ENCODE peak calls at places on chromosomes 7 and 10, in nine cellular contexts. One of them, this sample, is unnamed.

GRCh38 chr10:86642499-86642898 is 11.8 kb upstream of the OPN4 start:
- DNase-seq in hypothalamus: no peak
- DNase-seq in T-helper 9 cell: no peak
- DNase-seq in astrocyte of the spinal cord: peak
- DNase-seq in Right ventricle myocardium inferior: no peak
- DNase-seq in NCI-H1930: no peak
- DNase-seq in epithelial cell of esophagus: peak
- DNase-seq in CD4-positive, alpha-beta T cell: no peak
- DNase-seq in H4: peak
- DNase-seq in this sample: no peak

GRCh38 chr7:105829681-105830322 is 46.6 kb downstream of the ATXN7L1 start:
- DNase-seq in hypothalamus: no peak
- DNase-seq in T-helper 9 cell: no peak
- DNase-seq in astrocyte of the spinal cord: peak
- DNase-seq in Right ventricle myocardium inferior: no peak
- DNase-seq in NCI-H1930: no peak
- DNase-seq in epithelial cell of esophagus: no peak
- DNase-seq in CD4-positive, alpha-beta T cell: no peak
- DNase-seq in H4: no peak
- DNase-seq in this sample: no peak

GRCh38 chr7:16999541-17000266 is 117.9 kb upstream of the AGR3 start:
- DNase-seq in hypothalamus: no peak
- DNase-seq in T-helper 9 cell: no peak
- DNase-seq in astrocyte of the spinal cord: no peak
- DNase-seq in Right ventricle myocardium inferior: no peak
- DNase-seq in NCI-H1930: no peak
- DNase-seq in epithelial cell of esophagus: no peak
- DNase-seq in CD4-positive, alpha-beta T cell: no peak
- DNase-seq in H4: no peak
- DNase-seq in this sample: no peak

GRCh38 chr10:129760003-129760315 is 204.1 kb downstream of the EBF3 start:
- DNase-seq in hypothalamus: no peak
- DNase-seq in T-helper 9 cell: no peak
- DNase-seq in astrocyte of the spinal cord: no peak
- DNase-seq in Right ventricle myocardium inferior: no peak
- DNase-seq in NCI-H1930: no peak
- DNase-seq in epithelial cell of esophagus: no peak
- DNase-seq in CD4-positive, alpha-beta T cell: no peak
- DNase-seq in H4: no peak
- DNase-seq in this sample: no peak

GRCh38 chr10:49168821-49169495 is 19.2 kb downstream of the TMEM273 start:
- DNase-seq in hypothalamus: no peak
- DNase-seq in T-helper 9 cell: no peak
- DNase-seq in astrocyte of the spinal cord: no peak
- DNase-seq in Right ventricle myocardium inferior: no peak
- DNase-seq in NCI-H1930: no peak
- DNase-seq in epithelial cell of esophagus: no peak
- DNase-seq in CD4-positive, alpha-beta T cell: no peak
- DNase-seq in H4: no peak
- DNase-seq in this sample: no peak

GRCh38 chr10:130804281-130804680 is 507.2 kb downstream of the TCERG1L start:
- DNase-seq in hypothalamus: no peak
- DNase-seq in T-helper 9 cell: no peak
- DNase-seq in astrocyte of the spinal cord: no peak
- DNase-seq in Right ventricle myocardium inferior: no peak
- DNase-seq in NCI-H1930: no peak
- DNase-seq in epithelial cell of esophagus: no peak
- DNase-seq in CD4-positive, alpha-beta T cell: no peak
- DNase-seq in H4: no peak
- DNase-seq in this sample: no peak

GRCh38 chr7:93594250-93594649 is 19.7 kb upstream of the CALCR start:
- DNase-seq in hypothalamus: no peak
- DNase-seq in T-helper 9 cell: no peak
- DNase-seq in astrocyte of the spinal cord: no peak
- DNase-seq in Right ventricle myocardium inferior: no peak
- DNase-seq in NCI-H1930: no peak
- DNase-seq in epithelial cell of esophagus: no peak
- DNase-seq in CD4-positive, alpha-beta T cell: no peak
- DNase-seq in H4: no peak
- DNase-seq in this sample: no peak

GRCh38 chr7:34219153-34219552 is 313.8 kb downstream of the BMPER start:
- DNase-seq in hypothalamus: no peak
- DNase-seq in T-helper 9 cell: no peak
- DNase-seq in astrocyte of the spinal cord: no peak
- DNase-seq in Right ventricle myocardium inferior: no peak
- DNase-seq in NCI-H1930: no peak
- DNase-seq in epithelial cell of esophagus: no peak
- DNase-seq in CD4-positive, alpha-beta T cell: no peak
- DNase-seq in H4: no peak
- DNase-seq in this sample: no peak

GRCh38 chr10:27611209-27611608 is 107.1 kb downstream of the RAB18 start:
- DNase-seq in hypothalamus: no peak
- DNase-seq in T-helper 9 cell: no peak
- DNase-seq in astrocyte of the spinal cord: no peak
- DNase-seq in Right ventricle myocardium inferior: no peak
- DNase-seq in NCI-H1930: no peak
- DNase-seq in epithelial cell of esophagus: peak
- DNase-seq in CD4-positive, alpha-beta T cell: no peak
- DNase-seq in H4: no peak
- DNase-seq in this sample: no peak

GRCh38 chr10:4894335-4894734 is 68.3 kb downstream of the AKR1E2 start:
- DNase-seq in hypothalamus: no peak
- DNase-seq in T-helper 9 cell: no peak
- DNase-seq in astrocyte of the spinal cord: no peak
- DNase-seq in Right ventricle myocardium inferior: no peak
- DNase-seq in NCI-H1930: no peak
- DNase-seq in epithelial cell of esophagus: no peak
- DNase-seq in CD4-positive, alpha-beta T cell: no peak
- DNase-seq in H4: no peak
- DNase-seq in this sample: no peak

GRCh38 chr7:157813053-157813452 is 476.2 kb downstream of the DNAJB6 start:
- DNase-seq in hypothalamus: no peak
- DNase-seq in T-helper 9 cell: no peak
- DNase-seq in astrocyte of the spinal cord: no peak
- DNase-seq in Right ventricle myocardium inferior: peak
- DNase-seq in NCI-H1930: no peak
- DNase-seq in epithelial cell of esophagus: no peak
- DNase-seq in CD4-positive, alpha-beta T cell: no peak
- DNase-seq in H4: no peak
- DNase-seq in this sample: no peak

GRCh38 chr10:8052970-8053445 is 1.5 kb upstream of the GATA3 start:
- DNase-seq in hypothalamus: no peak
- DNase-seq in T-helper 9 cell: no peak
- DNase-seq in astrocyte of the spinal cord: no peak
- DNase-seq in Right ventricle myocardium inferior: no peak
- DNase-seq in NCI-H1930: no peak
- DNase-seq in epithelial cell of esophagus: no peak
- DNase-seq in CD4-positive, alpha-beta T cell: no peak
- DNase-seq in H4: no peak
- DNase-seq in this sample: no peak

GRCh38 chr10:14397069-14397468 is 66.3 kb upstream of the FRMD4A start:
- DNase-seq in hypothalamus: peak
- DNase-seq in T-helper 9 cell: no peak
- DNase-seq in astrocyte of the spinal cord: peak
- DNase-seq in Right ventricle myocardium inferior: peak
- DNase-seq in NCI-H1930: no peak
- DNase-seq in epithelial cell of esophagus: peak
- DNase-seq in CD4-positive, alpha-beta T cell: no peak
- DNase-seq in H4: peak
- DNase-seq in this sample: no peak

GRCh38 chr10:79359816-79360498 is 12.7 kb downstream of the PPIF start:
- DNase-seq in hypothalamus: no peak
- DNase-seq in T-helper 9 cell: no peak
- DNase-seq in astrocyte of the spinal cord: no peak
- DNase-seq in Right ventricle myocardium inferior: no peak
- DNase-seq in NCI-H1930: no peak
- DNase-seq in epithelial cell of esophagus: no peak
- DNase-seq in CD4-positive, alpha-beta T cell: no peak
- DNase-seq in H4: no peak
- DNase-seq in this sample: no peak